ENCODE peak calls at places on chromosomes 3 and 15, in four cellular contexts. One of them, this sample, is unnamed.

GRCh38 chr15:65862682-65863081 is 6.6 kb upstream of the RAB11A start:
- DNase-seq in KG1: no peak
- DNase-seq in sigmoid colon: no peak
- DNase-seq in AG09319: no peak
- DNase-seq in this sample: no peak

GRCh38 chr3:65408531-65409181 is 630.1 kb downstream of the MAGI1 start:
- DNase-seq in sigmoid colon: no peak
- DNase-seq in KG1: no peak
- DNase-seq in AG09319: no peak
- DNase-seq in this sample: no peak

GRCh38 chr15:88681610-88682221 is 42.9 kb downstream of the ISG20 start:
- DNase-seq in KG1: no peak
- DNase-seq in sigmoid colon: no peak
- DNase-seq in AG09319: no peak
- DNase-seq in this sample: peak

GRCh38 chr15:87213646-87214045 is 1042.9 kb downstream of the NTRK3 start:
- DNase-seq in KG1: no peak
- DNase-seq in AG09319: no peak
- DNase-seq in sigmoid colon: no peak
- DNase-seq in this sample: no peak

GRCh38 chr3:160035757-160036156 is 47.1 kb downstream of the IL12A start:
- DNase-seq in AG09319: no peak
- DNase-seq in KG1: no peak
- DNase-seq in sigmoid colon: no peak
- DNase-seq in this sample: no peak

GRCh38 chr3:107425033-107425432 is 47.8 kb downstream of the CCDC54 start:
- DNase-seq in KG1: no peak
- DNase-seq in sigmoid colon: no peak
- DNase-seq in AG09319: no peak
- DNase-seq in this sample: no peak

GRCh38 chr3:187086831-187087230 is 52.5 kb downstream of the RPL39L start:
- DNase-seq in sigmoid colon: no peak
- DNase-seq in KG1: no peak
- DNase-seq in AG09319: no peak
- DNase-seq in this sample: no peak

GRCh38 chr3:180142041-180142440 is 105.3 kb upstream of the PEX5L start:
- DNase-seq in KG1: no peak
- DNase-seq in sigmoid colon: no peak
- DNase-seq in AG09319: no peak
- DNase-seq in this sample: no peak

GRCh38 chr3:117761992-117762944 is 1052.7 kb downstream of the TUSC7 start:
- DNase-seq in sigmoid colon: no peak
- DNase-seq in KG1: no peak
- DNase-seq in AG09319: no peak
- DNase-seq in this sample: no peak

GRCh38 chr15:73697033-73697467 is 12.9 kb downstream of the CD276 start:
- DNase-seq in KG1: peak
- DNase-seq in AG09319: peak
- DNase-seq in sigmoid colon: peak
- DNase-seq in this sample: peak

GRCh38 chr3:46349484-46350261 is 4.2 kb upstream of the CCR2 start:
- DNase-seq in AG09319: no peak
- DNase-seq in KG1: peak
- DNase-seq in sigmoid colon: no peak
- DNase-seq in this sample: no peak

GRCh38 chr15:42131826-42132806 is 24.3 kb downstream of the PLA2G4F start:
- DNase-seq in sigmoid colon: no peak
- DNase-seq in AG09319: no peak
- DNase-seq in KG1: no peak
- DNase-seq in this sample: peak

GRCh38 chr3:43765417-43766030 is 74.8 kb downstream of the ABHD5 start:
- DNase-seq in AG09319: no peak
- DNase-seq in KG1: no peak
- DNase-seq in sigmoid colon: no peak
- DNase-seq in this sample: peak

GRCh38 chr3:189554868-189555557 is 76.2 kb upstream of the TP63 start:
- DNase-seq in AG09319: no peak
- DNase-seq in sigmoid colon: no peak
- DNase-seq in KG1: no peak
- DNase-seq in this sample: no peak

GRCh38 chr3:124059580-124059979 is 67.7 kb upstream of the ROPN1 start:
- DNase-seq in AG09319: no peak
- DNase-seq in KG1: no peak
- DNase-seq in sigmoid colon: no peak
- DNase-seq in this sample: no peak

GRCh38 chr15:96333194-96334016 is 2.9 kb downstream of the NR2F2 start:
- DNase-seq in KG1: no peak
- DNase-seq in sigmoid colon: peak
- DNase-seq in AG09319: no peak
- DNase-seq in this sample: no peak

GRCh38 chr15:44710236-44711088 is 661 bp downstream of the PATL2 start:
- DNase-seq in KG1: peak
- DNase-seq in AG09319: no peak
- DNase-seq in sigmoid colon: peak
- DNase-seq in this sample: no peak

GRCh38 chr15:79136434-79137046 is 46.0 kb upstream of the RASGRF1 start:
- DNase-seq in KG1: no peak
- DNase-seq in sigmoid colon: no peak
- DNase-seq in AG09319: no peak
- DNase-seq in this sample: no peak

GRCh38 chr15:74907277-74907870 is 723 bp upstream of the FAM219B start:
- DNase-seq in AG09319: no peak
- DNase-seq in KG1: no peak
- DNase-seq in sigmoid colon: no peak
- DNase-seq in this sample: no peak

GRCh38 chr3:177610677-177611654 is 413.7 kb upstream of the TBL1XR1 start:
- DNase-seq in KG1: no peak
- DNase-seq in AG09319: no peak
- DNase-seq in sigmoid colon: no peak
- DNase-seq in this sample: no peak

GRCh38 chr15:69060744-69061143 is 46.2 kb downstream of the NOX5 start:
- DNase-seq in KG1: no peak
- DNase-seq in sigmoid colon: peak
- DNase-seq in AG09319: no peak
- DNase-seq in this sample: no peak

GRCh38 chr3:135975536-135975935 is 10.0 kb downstream of the PPP2R3A start:
- DNase-seq in KG1: no peak
- DNase-seq in AG09319: no peak
- DNase-seq in sigmoid colon: no peak
- DNase-seq in this sample: no peak

GRCh38 chr3:55524565-55525244 is 37.6 kb upstream of the WNT5A start:
- DNase-seq in sigmoid colon: no peak
- DNase-seq in KG1: no peak
- DNase-seq in AG09319: no peak
- DNase-seq in this sample: no peak

GRCh38 chr3:132288357-132288756 is 28.9 kb upstream of the ACP3 start:
- DNase-seq in KG1: no peak
- DNase-seq in AG09319: no peak
- DNase-seq in sigmoid colon: no peak
- DNase-seq in this sample: no peak

GRCh38 chr3:122716667-122717066 is 36.0 kb downstream of the PARP14 start:
- DNase-seq in AG09319: no peak
- DNase-seq in sigmoid colon: no peak
- DNase-seq in KG1: no peak
- DNase-seq in this sample: no peak

GRCh38 chr3:55910543-55910942 is 423.4 kb upstream of the WNT5A start:
- DNase-seq in KG1: no peak
- DNase-seq in sigmoid colon: no peak
- DNase-seq in AG09319: no peak
- DNase-seq in this sample: no peak

GRCh38 chr15:67406257-67406861 is 114.6 kb upstream of the C15orf61 start:
- DNase-seq in sigmoid colon: no peak
- DNase-seq in AG09319: no peak
- DNase-seq in KG1: no peak
- DNase-seq in this sample: no peak

GRCh38 chr3:148809835-148810234 is 17.8 kb upstream of the CPB1 start:
- DNase-seq in sigmoid colon: no peak
- DNase-seq in AG09319: no peak
- DNase-seq in KG1: no peak
- DNase-seq in this sample: no peak

GRCh38 chr15:75597667-75598341 is 18.7 kb upstream of the PTPN9 start:
- DNase-seq in sigmoid colon: no peak
- DNase-seq in AG09319: no peak
- DNase-seq in KG1: no peak
- DNase-seq in this sample: no peak

GRCh38 chr3:157201648-157202278 is 41.8 kb upstream of the CCNL1 start:
- DNase-seq in sigmoid colon: no peak
- DNase-seq in AG09319: peak
- DNase-seq in KG1: no peak
- DNase-seq in this sample: no peak

GRCh38 chr3:16663852-16664712 is 58.9 kb upstream of the DAZL start:
- DNase-seq in KG1: no peak
- DNase-seq in AG09319: no peak
- DNase-seq in sigmoid colon: no peak
- DNase-seq in this sample: no peak